ENCODE peak calls at places on chromosome 11, in five cellular contexts. B is keratinocyte, E is IMR-90, V is hepatocyte, G is MM.1S. R is an unnamed sample.

GRCh38 chr11:44199298-44199697 is 103.8 kb downstream of the EXT2 start:
- DNase-seq in B (no peak), E (no peak), V (no peak), G (no peak), R (no peak)

GRCh38 chr11:128716661-128717210 is 22.9 kb downstream of the FLI1 start:
- DNase-seq in B (no peak), E (peak; percentile 62), V (no peak), G (peak; percentile 37), R (peak; percentile 27)

GRCh38 chr11:134119094-134119493 is 50.2 kb downstream of the JAM3 start:
- DNase-seq in B (peak; percentile 63), E (peak; percentile 86), V (no peak), G (no peak), R (no peak)

GRCh38 chr11:103395612-103396011 is 286.4 kb downstream of the DYNC2H1 start:
- DNase-seq in B (no peak), E (peak; percentile 69), V (peak; percentile 24), G (no peak), R (no peak)

GRCh38 chr11:9700105-9700801 is 36.4 kb downstream of the SWAP70 start:
- DNase-seq in B (no peak), E (no peak), V (no peak), G (no peak), R (no peak)

GRCh38 chr11:32391965-32392553 is 43.3 kb downstream of the WT1 start:
- DNase-seq in B (no peak), E (peak; percentile 70), V (no peak), G (no peak), R (no peak)

GRCh38 chr11:128720522-128720985 is 26.7 kb downstream of the FLI1 start:
- DNase-seq in B (no peak), E (no peak), V (peak; percentile 10), G (peak; percentile 85), R (peak; percentile 68)

GRCh38 chr11:66278396-66279091 is 569 bp downstream of the CNIH2 start:
- DNase-seq in B (no peak), E (no peak), V (no peak), G (no peak), R (peak; percentile 69)

GRCh38 chr11:123299721-123300120 is 104.7 kb upstream of the CLMP start:
- DNase-seq in B (no peak), E (no peak), V (no peak), G (no peak), R (no peak)

GRCh38 chr11:126637800-126638175 is 282.3 kb downstream of the ST3GAL4 start:
- DNase-seq in B (no peak), E (peak; percentile 94), V (no peak), G (no peak), R (no peak)

GRCh38 chr11:83259559-83259958 is 26.6 kb downstream of the CCDC90B start:
- DNase-seq in B (no peak), E (no peak), V (no peak), G (no peak), R (no peak)

GRCh38 chr11:134615041-134615615 is 203.1 kb upstream of the B3GAT1 start:
- DNase-seq in B (no peak), E (no peak), V (no peak), G (no peak), R (no peak)

GRCh38 chr11:72578991-72579815 is 95.0 kb downstream of the PDE2A start:
- DNase-seq in B (no peak), E (no peak), V (no peak), G (no peak), R (no peak)

GRCh38 chr11:134636071-134636470 is 224.0 kb upstream of the B3GAT1 start:
- DNase-seq in B (no peak), E (no peak), V (no peak), G (no peak), R (no peak)

GRCh38 chr11:66835762-66836405 is 7.4 kb upstream of the RCE1 start:
- DNase-seq in B (no peak), E (peak; percentile 65), V (no peak), G (no peak), R (no peak)

GRCh38 chr11:18071098-18071705 is 25.1 kb upstream of the TPH1 start:
- DNase-seq in B (no peak), E (peak; percentile 81), V (no peak), G (no peak), R (no peak)

GRCh38 chr11:34366522-34366921 is 8.7 kb upstream of the ABTB2 start:
- DNase-seq in B (no peak), E (no peak), V (no peak), G (peak; percentile 60), R (no peak)

GRCh38 chr11:75814686-75815344 is at the start of gene UVRAG:
- DNase-seq in B (peak; percentile 95), E (peak; percentile 99), V (peak; percentile 99), G (peak; percentile 97), R (peak; percentile 99)

GRCh38 chr11:128448487-128448886 is 138.9 kb downstream of the ETS1 start:
- DNase-seq in B (peak; percentile 46), E (peak; percentile 87), V (peak; percentile 89), G (no peak), R (no peak)

GRCh38 chr11:17876827-17877226 is 136.0 kb downstream of the SERGEF start:
- DNase-seq in B (no peak), E (no peak), V (no peak), G (no peak), R (no peak)

GRCh38 chr11:34558211-34558610 is 44.6 kb upstream of the ELF5 start:
- DNase-seq in B (no peak), E (no peak), V (no peak), G (no peak), R (no peak)

GRCh38 chr11:57426754-57427691 is at the start of gene SLC43A3:
- DNase-seq in B (no peak), E (peak; percentile 82), V (peak; percentile 61), G (no peak), R (peak; percentile 70)
- H3K4me1 ChIP-seq in B (peaks cover 42% of the 10 kb centered on the region), E (peaks cover 32% of the 10 kb centered on the region), V (peaks cover 16% of the 10 kb centered on the region), G (peaks cover 23% of the 10 kb centered on the region), R (no peaks in the 10 kb centered on the region)

DNA sequence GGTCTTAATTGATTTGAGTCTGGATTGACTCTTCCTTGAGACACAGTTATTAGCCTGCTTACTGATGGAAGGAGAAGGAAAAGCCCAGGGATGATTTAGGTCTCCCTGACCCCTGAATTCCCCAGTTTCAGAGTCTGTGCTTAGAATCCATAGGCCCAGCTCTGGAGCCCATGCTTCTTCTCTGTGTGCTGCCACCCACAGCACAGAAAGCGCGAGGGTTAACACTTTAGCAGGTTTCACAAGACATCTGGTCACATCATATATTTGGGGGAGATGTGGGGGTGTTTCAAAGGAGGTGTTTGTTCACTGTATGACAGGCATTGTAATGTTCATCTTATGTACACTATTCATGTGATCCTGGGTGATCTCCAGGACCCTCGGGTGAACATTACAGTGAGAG is 107.0 kb downstream of the PPP6R3 start:
- DNase-seq in B (no peak), E (no peak), V (no peak), G (no peak), R (no peak)
- H4K20me1 ChIP-seq in B (no peaks in the 10 kb centered on the region), E (peaks cover 4% of the 10 kb centered on the region), V (peaks cover 6% of the 10 kb centered on the region), G (peaks cover 10% of the 10 kb centered on the region), R (peaks cover 30% of the 10 kb centered on the region)

GRCh38 chr11:46712874-46713576 is 6.0 kb upstream of the F2 start:
- DNase-seq in B (no peak), E (no peak), V (no peak), G (no peak), R (no peak)

GRCh38 chr11:46711288-46711687 is 7.7 kb upstream of the F2 start:
- DNase-seq in B (no peak), E (peak; percentile 48), V (no peak), G (no peak), R (no peak)

GRCh38 chr11:46705070-46705688 is 4.3 kb downstream of the ZNF408 start:
- DNase-seq in B (no peak), E (no peak), V (no peak), G (no peak), R (no peak)

GRCh38 chr11:46706886-46707285 is 6.1 kb downstream of the ZNF408 start:
- DNase-seq in B (no peak), E (no peak), V (no peak), G (no peak), R (no peak)

GRCh38 chr11:46710821-46711269 is 8.2 kb upstream of the F2 start:
- DNase-seq in B (no peak), E (peak; percentile 97), V (no peak), G (no peak), R (no peak)
- H3K27ac ChIP-seq in B (no peak overlapping the region), E (peak overlapping the region; percentile 83), V (peak overlapping the region; percentile 51), G (no peak overlapping the region), R (no peak overlapping the region)

GRCh38 chr11:64762916-64763803 is 3.4 kb upstream of the PYGM start:
- DNase-seq in B (no peak), E (peak; percentile 79), V (no peak), G (no peak), R (peak; percentile 47)
- H3K4me1 ChIP-seq in B (peaks cover 24% of the 10 kb centered on the region), E (peaks cover 18% of the 10 kb centered on the region), V (peaks cover 9% of the 10 kb centered on the region), G (no peaks in the 10 kb centered on the region), R (peaks cover 61% of the 10 kb centered on the region)

DNA sequence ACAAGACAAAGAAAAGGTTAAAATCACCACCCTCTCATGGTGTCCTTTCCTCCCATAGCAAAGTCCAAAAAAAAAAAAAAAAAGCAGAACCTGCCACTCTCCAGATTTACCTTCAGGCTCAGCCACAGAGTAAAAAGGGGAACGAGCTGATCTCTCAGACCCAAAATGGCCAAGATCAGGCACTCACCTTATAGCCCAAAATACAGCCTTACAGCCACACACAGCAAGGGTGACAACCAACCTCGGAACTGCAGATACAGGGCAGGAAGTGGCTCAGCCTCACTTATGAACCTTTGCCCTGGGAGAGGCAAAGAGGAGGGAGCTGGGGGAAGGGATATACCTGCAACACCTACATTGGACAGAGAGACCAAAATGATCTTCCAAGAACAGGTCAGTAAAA is 4.5 kb downstream of the FHIP1B start:
- DNase-seq in B (no peak), E (no peak), V (peak; percentile 63), G (no peak), R (no peak)
- H4K20me1 ChIP-seq in B (peaks cover 2% of the 10 kb centered on the region), E (no peaks in the 10 kb centered on the region), V (peaks cover 9% of the 10 kb centered on the region), G (no peaks in the 10 kb centered on the region), R (peaks cover 45% of the 10 kb centered on the region)

DNA sequence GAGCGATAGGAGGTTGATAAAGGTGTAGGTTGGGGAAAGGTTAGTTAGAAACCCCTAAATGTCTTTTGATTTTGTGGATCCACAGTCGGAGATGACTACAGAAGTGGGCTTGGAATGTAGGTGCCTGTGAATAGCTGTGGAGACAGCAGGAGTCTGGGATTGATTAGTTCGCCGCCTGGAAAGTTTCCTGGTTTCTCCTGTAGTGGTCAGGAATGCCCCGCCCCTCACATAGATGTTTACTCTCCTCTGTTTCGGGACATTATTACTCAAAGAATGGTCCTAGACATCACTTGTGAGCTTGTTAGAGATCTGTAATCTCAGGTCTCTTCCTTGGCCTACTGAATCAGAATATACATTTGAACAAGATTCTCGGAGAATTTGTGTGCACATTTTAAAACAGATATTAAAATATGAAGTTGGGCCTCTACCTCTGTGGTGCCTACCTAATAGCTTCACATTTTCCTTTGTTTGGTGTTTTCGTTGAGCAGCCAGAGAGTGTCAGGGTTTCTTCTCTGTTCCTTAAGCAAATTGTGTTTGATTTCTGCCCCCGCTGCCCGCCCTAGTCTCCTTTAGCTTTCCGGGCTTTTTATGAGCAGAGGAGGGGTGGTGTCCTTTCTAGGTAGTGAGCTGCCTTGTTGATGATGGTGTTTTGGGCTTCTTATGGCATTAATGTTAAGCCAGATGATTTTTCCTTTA is 89.4 kb downstream of the PPP6R3 start:
- DNase-seq in B (no peak), E (no peak), V (peak; percentile 42), G (no peak), R (no peak)
- H3K27ac ChIP-seq in B (no peak overlapping the region), E (no peak overlapping the region), V (peak overlapping the region; percentile 69), G (no peak overlapping the region), R (no peak overlapping the region)

R was measured in neural progenitor cell.